ENCODE peak calls at places on chromosome 16, in five cellular contexts. One of them, this sample, is unnamed.

GRCh38 chr16:23575834-23576233 is 18.3 kb downstream of the UBFD1 start:
- DNase-seq in transverse colon: no peak
- DNase-seq in gastrocnemius medialis: no peak
- DNase-seq in right atrium auricular region: no peak
- DNase-seq in fibroblast of lung: no peak
- DNase-seq in this sample: no peak

GRCh38 chr16:11423315-11424117 is 78.3 kb downstream of the RMI2 start:
- DNase-seq in transverse colon: no peak
- DNase-seq in gastrocnemius medialis: no peak
- DNase-seq in right atrium auricular region: no peak
- DNase-seq in fibroblast of lung: no peak
- DNase-seq in this sample: no peak

GRCh38 chr16:53713403-53714013 is 9.6 kb downstream of the FTO start:
- DNase-seq in transverse colon: no peak
- DNase-seq in gastrocnemius medialis: no peak
- DNase-seq in right atrium auricular region: no peak
- DNase-seq in fibroblast of lung: no peak
- DNase-seq in this sample: no peak

GRCh38 chr16:31118223-31119155 is 1.0 kb downstream of the KAT8 start:
- DNase-seq in transverse colon: no peak
- DNase-seq in gastrocnemius medialis: no peak
- DNase-seq in right atrium auricular region: no peak
- DNase-seq in fibroblast of lung: peak; percentile 69
- DNase-seq in this sample: peak; percentile 90

GRCh38 chr16:12137344-12138094 is 161.0 kb downstream of the SNX29 start:
- DNase-seq in transverse colon: no peak
- DNase-seq in gastrocnemius medialis: no peak
- DNase-seq in right atrium auricular region: no peak
- DNase-seq in fibroblast of lung: no peak
- DNase-seq in this sample: no peak

GRCh38 chr16:11224894-11225676 is 30.9 kb downstream of the SOCS1 start:
- DNase-seq in transverse colon: peak; percentile 78
- DNase-seq in gastrocnemius medialis: no peak
- DNase-seq in right atrium auricular region: no peak
- DNase-seq in fibroblast of lung: no peak
- DNase-seq in this sample: no peak

GRCh38 chr16:86319871-86320270 is 190.5 kb upstream of the FOXF1 start:
- DNase-seq in transverse colon: no peak
- DNase-seq in gastrocnemius medialis: no peak
- DNase-seq in right atrium auricular region: no peak
- DNase-seq in fibroblast of lung: no peak
- DNase-seq in this sample: no peak

GRCh38 chr16:82748026-82748425 is 121.3 kb downstream of the CDH13 start:
- DNase-seq in transverse colon: no peak
- DNase-seq in gastrocnemius medialis: peak; percentile 22
- DNase-seq in right atrium auricular region: no peak
- DNase-seq in fibroblast of lung: peak; percentile 88
- DNase-seq in this sample: peak; percentile 74

GRCh38 chr16:53849994-53850393 is 146.0 kb downstream of the FTO start:
- DNase-seq in transverse colon: no peak
- DNase-seq in gastrocnemius medialis: no peak
- DNase-seq in right atrium auricular region: no peak
- DNase-seq in fibroblast of lung: no peak
- DNase-seq in this sample: no peak

GRCh38 chr16:10265770-10266615 is 83.8 kb upstream of the GRIN2A start:
- DNase-seq in transverse colon: no peak
- DNase-seq in gastrocnemius medialis: no peak
- DNase-seq in right atrium auricular region: no peak
- DNase-seq in fibroblast of lung: no peak
- DNase-seq in this sample: no peak

GRCh38 chr16:54077412-54077821 is 209.2 kb downstream of the IRX3 start:
- DNase-seq in transverse colon: no peak
- DNase-seq in gastrocnemius medialis: no peak
- DNase-seq in right atrium auricular region: no peak
- DNase-seq in fibroblast of lung: peak; percentile 79
- DNase-seq in this sample: peak; percentile 84

GRCh38 chr16:54040975-54041374 is 245.6 kb downstream of the IRX3 start:
- DNase-seq in transverse colon: no peak
- DNase-seq in gastrocnemius medialis: no peak
- DNase-seq in right atrium auricular region: no peak
- DNase-seq in fibroblast of lung: no peak
- DNase-seq in this sample: no peak

GRCh38 chr16:84751947-84752346 is 52.1 kb downstream of the USP10 start:
- DNase-seq in transverse colon: no peak
- DNase-seq in gastrocnemius medialis: no peak
- DNase-seq in right atrium auricular region: peak; percentile 42
- DNase-seq in fibroblast of lung: no peak
- DNase-seq in this sample: peak; percentile 61

GRCh38 chr16:11497329-11497805 is 89.4 kb downstream of the LITAF start:
- DNase-seq in transverse colon: peak; percentile 81
- DNase-seq in gastrocnemius medialis: peak; percentile 94
- DNase-seq in right atrium auricular region: peak; percentile 91
- DNase-seq in fibroblast of lung: peak; percentile 62
- DNase-seq in this sample: peak; percentile 45

GRCh38 chr16:55809386-55809785 is 23.5 kb downstream of the CES1 start:
- DNase-seq in transverse colon: no peak
- DNase-seq in gastrocnemius medialis: no peak
- DNase-seq in right atrium auricular region: no peak
- DNase-seq in fibroblast of lung: no peak
- DNase-seq in this sample: no peak

GRCh38 chr16:81198635-81199034 is 39.9 kb upstream of the BCO1 start:
- DNase-seq in transverse colon: no peak
- DNase-seq in gastrocnemius medialis: no peak
- DNase-seq in right atrium auricular region: no peak
- DNase-seq in fibroblast of lung: no peak
- DNase-seq in this sample: no peak

GRCh38 chr16:85418978-85419491 is 194.1 kb upstream of the GSE1 start:
- DNase-seq in transverse colon: peak; percentile 7
- DNase-seq in gastrocnemius medialis: no peak
- DNase-seq in right atrium auricular region: no peak
- DNase-seq in fibroblast of lung: no peak
- DNase-seq in this sample: no peak

GRCh38 chr16:81018496-81018895 is 11.5 kb downstream of the CENPN start:
- DNase-seq in transverse colon: no peak
- DNase-seq in gastrocnemius medialis: no peak
- DNase-seq in right atrium auricular region: no peak
- DNase-seq in fibroblast of lung: no peak
- DNase-seq in this sample: no peak

GRCh38 chr16:16934660-16935059 is 536.1 kb downstream of the XYLT1 start:
- DNase-seq in transverse colon: no peak
- DNase-seq in gastrocnemius medialis: no peak
- DNase-seq in right atrium auricular region: no peak
- DNase-seq in fibroblast of lung: no peak
- DNase-seq in this sample: no peak

GRCh38 chr16:719815-720506 is 985 bp upstream of the ANTKMT start:
- DNase-seq in transverse colon: peak; percentile 34
- DNase-seq in gastrocnemius medialis: no peak
- DNase-seq in right atrium auricular region: no peak
- DNase-seq in fibroblast of lung: no peak
- DNase-seq in this sample: no peak

GRCh38 chr16:73019456-73020362 is 28.2 kb downstream of the ZFHX3 start:
- DNase-seq in transverse colon: no peak
- DNase-seq in gastrocnemius medialis: no peak
- DNase-seq in right atrium auricular region: peak; percentile 73
- DNase-seq in fibroblast of lung: peak; percentile 90
- DNase-seq in this sample: peak; percentile 91

GRCh38 chr16:19735074-19735867 is 17.2 kb downstream of the IQCK start:
- DNase-seq in transverse colon: no peak
- DNase-seq in gastrocnemius medialis: no peak
- DNase-seq in right atrium auricular region: no peak
- DNase-seq in fibroblast of lung: no peak
- DNase-seq in this sample: no peak

GRCh38 chr16:19741354-19741753 is 23.3 kb downstream of the IQCK start:
- DNase-seq in transverse colon: no peak
- DNase-seq in gastrocnemius medialis: no peak
- DNase-seq in right atrium auricular region: no peak
- DNase-seq in fibroblast of lung: no peak
- DNase-seq in this sample: no peak

GRCh38 chr16:19733551-19733950 is 15.5 kb downstream of the IQCK start:
- DNase-seq in transverse colon: no peak
- DNase-seq in gastrocnemius medialis: no peak
- DNase-seq in right atrium auricular region: no peak
- DNase-seq in fibroblast of lung: no peak
- DNase-seq in this sample: no peak

DNA sequence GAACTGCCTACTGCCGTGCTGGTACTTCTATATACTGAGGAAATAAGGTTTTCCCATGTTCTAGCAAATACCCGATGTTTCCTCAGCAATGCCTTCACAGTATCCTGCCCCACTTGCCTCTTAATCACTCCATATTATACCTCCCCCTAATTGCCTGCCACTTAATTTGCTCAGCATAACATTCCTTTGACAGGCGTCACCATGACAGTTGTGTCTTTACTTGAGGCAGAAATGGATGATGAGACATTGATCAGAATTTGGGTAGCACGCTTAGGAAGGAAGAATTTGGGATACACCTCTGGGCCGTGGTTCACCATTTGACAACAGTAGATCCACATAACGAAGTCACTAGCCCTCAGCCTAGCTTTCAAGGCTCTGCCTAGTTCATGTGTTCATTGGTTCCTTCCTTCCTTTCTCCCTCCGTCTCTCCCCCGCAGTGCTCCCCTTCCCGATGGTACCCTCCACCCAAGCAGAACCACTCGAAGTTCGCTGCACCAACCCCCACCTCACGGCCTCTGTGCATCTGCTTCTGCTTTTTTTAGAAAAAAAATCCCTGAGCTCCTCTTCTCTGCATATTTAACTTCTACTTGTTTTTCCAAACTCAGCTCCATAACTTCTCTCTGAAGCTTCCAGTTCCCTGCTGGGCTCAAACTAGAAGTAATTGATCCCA is 19.4 kb downstream of the IQCK start:
- DNase-seq in transverse colon: no peak
- DNase-seq in gastrocnemius medialis: no peak
- DNase-seq in right atrium auricular region: no peak
- DNase-seq in fibroblast of lung: no peak
- DNase-seq in this sample: no peak
- TF ChIP-seq CTCF in transverse colon: no peak
- TF ChIP-seq CTCF in gastrocnemius medialis: no peak
- TF ChIP-seq CTCF in right atrium auricular region: no peak
- TF ChIP-seq CTCF in fibroblast of lung: no peak
- TF ChIP-seq CTCF in this sample: no peak

GRCh38 chr16:89197033-89197632 is 3.2 kb downstream of the SLC22A31 start:
- DNase-seq in transverse colon: no peak
- DNase-seq in gastrocnemius medialis: no peak
- DNase-seq in right atrium auricular region: no peak
- DNase-seq in fibroblast of lung: no peak
- DNase-seq in this sample: no peak
- H3K4me3 ChIP-seq in transverse colon: no peak overlapping the region
- H3K4me3 ChIP-seq in gastrocnemius medialis: no peak overlapping the region
- H3K4me3 ChIP-seq in right atrium auricular region: no peak overlapping the region
- H3K4me3 ChIP-seq in fibroblast of lung: no peak overlapping the region
- H3K4me3 ChIP-seq in this sample: no peak overlapping the region

DNA sequence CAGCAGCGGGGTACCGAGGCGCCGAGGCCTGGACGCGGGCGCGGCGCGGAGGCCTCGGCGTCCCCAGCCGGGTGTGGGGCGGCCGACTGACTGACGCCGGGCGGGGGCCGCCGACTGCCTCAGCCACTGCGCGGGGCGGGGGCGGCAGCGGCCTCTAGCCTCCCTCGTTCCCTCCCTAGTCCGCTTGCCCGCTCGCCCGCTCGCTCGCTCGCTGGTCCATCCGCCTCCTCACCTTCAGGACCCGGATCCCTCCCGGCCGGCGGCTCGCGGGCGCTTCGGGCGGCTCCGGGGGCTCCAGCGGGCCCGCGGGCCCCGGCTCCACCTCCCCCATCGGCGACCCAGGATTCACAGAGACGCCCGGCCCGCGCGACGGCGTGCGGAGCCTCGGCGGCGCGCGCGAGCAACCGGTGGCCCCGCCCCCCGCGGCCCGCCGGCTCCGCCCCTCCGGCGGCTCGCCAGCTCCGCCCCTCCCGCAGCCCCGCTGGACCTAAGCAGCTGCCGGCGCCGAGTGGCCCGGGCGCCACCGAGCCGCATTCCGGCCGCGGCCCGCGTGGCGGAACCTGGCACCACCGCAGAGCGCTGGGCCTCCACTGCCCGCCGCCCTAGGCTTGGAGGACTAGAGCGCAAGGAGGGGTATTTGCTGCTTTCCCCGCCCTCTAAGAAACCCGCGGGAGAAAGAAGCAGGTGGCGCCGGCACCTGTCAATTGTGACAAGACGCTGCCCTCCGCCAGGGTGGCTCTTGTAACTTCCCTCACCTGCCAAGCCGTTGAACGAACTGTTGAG is 773 bp downstream of the PHLPP2 start:
- DNase-seq in transverse colon: peak; percentile 85
- DNase-seq in gastrocnemius medialis: peak; percentile 42
- DNase-seq in right atrium auricular region: peak; percentile 67
- DNase-seq in fibroblast of lung: peak; percentile 54
- DNase-seq in this sample: peak; percentile 41
- TF ChIP-seq CTCF in transverse colon: peak; percentile 54
- TF ChIP-seq CTCF in gastrocnemius medialis: no peak
- TF ChIP-seq CTCF in right atrium auricular region: no peak
- TF ChIP-seq CTCF in fibroblast of lung: no peak
- TF ChIP-seq CTCF in this sample: no peak

GRCh38 chr16:57621521-57622268 is 6.7 kb upstream of the ADGRG1 start:
- DNase-seq in transverse colon: no peak
- DNase-seq in gastrocnemius medialis: no peak
- DNase-seq in right atrium auricular region: no peak
- DNase-seq in fibroblast of lung: no peak
- DNase-seq in this sample: no peak
- H3K4me3 ChIP-seq in transverse colon: no peak overlapping the region
- H3K4me3 ChIP-seq in gastrocnemius medialis: no peak overlapping the region
- H3K4me3 ChIP-seq in right atrium auricular region: no peak overlapping the region
- H3K4me3 ChIP-seq in fibroblast of lung: no peak overlapping the region
- H3K4me3 ChIP-seq in this sample: no peak overlapping the region

DNA sequence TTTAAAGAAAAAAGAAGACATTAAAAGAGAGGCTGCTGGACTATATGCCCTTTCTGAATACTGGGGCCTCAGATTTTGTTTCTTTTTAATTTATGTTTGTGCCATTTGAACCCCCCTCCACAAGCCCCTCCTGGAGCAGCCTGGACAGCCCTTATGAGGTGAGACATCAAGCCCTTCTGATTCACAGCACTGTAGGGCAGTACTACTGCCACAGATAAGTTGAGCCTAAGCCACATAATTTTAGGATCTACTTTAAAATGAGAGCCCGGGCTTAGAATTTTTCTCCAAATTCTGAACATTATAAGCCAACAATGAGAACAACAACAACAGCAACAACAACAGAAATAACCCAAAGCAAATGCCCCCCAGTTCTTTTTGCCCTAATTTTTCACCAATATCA is 256.9 kb upstream of the SALL1 start:
- DNase-seq in transverse colon: no peak
- DNase-seq in gastrocnemius medialis: no peak
- DNase-seq in right atrium auricular region: no peak
- DNase-seq in fibroblast of lung: peak; percentile 30
- DNase-seq in this sample: peak; percentile 51
- TF ChIP-seq CTCF in transverse colon: no peak
- TF ChIP-seq CTCF in gastrocnemius medialis: no peak
- TF ChIP-seq CTCF in right atrium auricular region: no peak
- TF ChIP-seq CTCF in fibroblast of lung: no peak
- TF ChIP-seq CTCF in this sample: no peak

GRCh38 chr16:4641306-4641687 is 16.7 kb downstream of the MGRN1 start:
- DNase-seq in transverse colon: no peak
- DNase-seq in gastrocnemius medialis: no peak
- DNase-seq in right atrium auricular region: no peak
- DNase-seq in fibroblast of lung: no peak
- DNase-seq in this sample: no peak
- H3K4me3 ChIP-seq in transverse colon: no peak overlapping the region
- H3K4me3 ChIP-seq in gastrocnemius medialis: no peak overlapping the region
- H3K4me3 ChIP-seq in right atrium auricular region: no peak overlapping the region
- H3K4me3 ChIP-seq in fibroblast of lung: no peak overlapping the region
- H3K4me3 ChIP-seq in this sample: no peak overlapping the region

This sample was measured in fibroblast of mammary gland.